ENCODE peak calls at places on chromosomes 6 and 20, in ten cellular contexts. I is Jurkat, Clone E6-1; H is CD8-positive, alpha-beta memory T cell; N is cardiac fibroblast; B is psoas muscle; Z is brain microvascular endothelial cell; U is H7; Y is GM23338; D is adipocyte; T is GM23248. R is an unnamed sample.

GRCh38 chr6:62998022-62998421 is 213.2 kb upstream of the FKBP1C start:
- DNase-seq in I (no peak), H (no peak), N (no peak), B (no peak), Z (no peak), U (no peak), Y (no peak), D (no peak), T (no peak), R (no peak)

GRCh38 chr20:24987244-24987643 is 5.3 kb downstream of the APMAP start:
- DNase-seq in I (no peak), H (no peak), N (no peak), B (no peak), Z (no peak), U (no peak), Y (no peak), D (no peak), T (peak), R (peak)

GRCh38 chr6:69719602-69720193 is 77.1 kb downstream of the LMBRD1 start:
- DNase-seq in I (peak), H (no peak), N (peak), B (no peak), Z (peak), U (no peak), Y (peak), D (peak), T (peak), R (no peak)

GRCh38 chr6:157029980-157030690 is 253.0 kb downstream of the ARID1B start:
- DNase-seq in I (no peak), H (no peak), N (no peak), B (no peak), Z (no peak), U (no peak), Y (no peak), D (no peak), T (no peak), R (no peak)

GRCh38 chr6:142195862-142196536 is 48.9 kb downstream of the VTA1 start:
- DNase-seq in I (no peak), H (no peak), N (no peak), B (no peak), Z (no peak), U (no peak), Y (no peak), D (no peak), T (peak), R (no peak)

GRCh38 chr20:24777746-24778145 is 171.3 kb upstream of the CST7 start:
- DNase-seq in I (no peak), H (no peak), N (no peak), B (peak), Z (no peak), U (no peak), Y (no peak), D (no peak), T (peak), R (no peak)

GRCh38 chr6:75819776-75820487 is 70.9 kb downstream of the MYO6 start:
- DNase-seq in I (no peak), H (no peak), N (no peak), B (no peak), Z (no peak), U (no peak), Y (no peak), D (no peak), T (no peak), R (no peak)

GRCh38 chr20:52975024-52975732 is 3.0 kb downstream of the TSHZ2 start:
- DNase-seq in I (no peak), H (no peak), N (peak), B (no peak), Z (no peak), U (no peak), Y (no peak), D (no peak), T (peak), R (no peak)

GRCh38 chr6:140051521-140052455 is 677.3 kb upstream of the CITED2 start:
- DNase-seq in I (no peak), H (no peak), N (peak), B (no peak), Z (peak), U (no peak), Y (no peak), D (peak), T (peak), R (peak)

GRCh38 chr20:20692587-20692986 is 19.9 kb downstream of the RALGAPA2 start:
- DNase-seq in I (no peak), H (no peak), N (no peak), B (no peak), Z (no peak), U (no peak), Y (no peak), D (no peak), T (no peak), R (no peak)

GRCh38 chr20:34921436-34921835 is 34.2 kb downstream of the GSS start:
- DNase-seq in I (no peak), H (no peak), N (no peak), B (no peak), Z (no peak), U (no peak), Y (no peak), D (no peak), T (peak), R (no peak)

GRCh38 chr6:13614126-13614925 is 809 bp upstream of the NOL7 start:
- DNase-seq in I (no peak), H (no peak), N (peak), B (peak), Z (peak), U (peak), Y (peak), D (peak), T (peak), R (peak)

GRCh38 chr20:57595041-57596030 is 24.9 kb downstream of the ZBP1 start:
- DNase-seq in I (no peak), H (no peak), N (no peak), B (peak), Z (no peak), U (no peak), Y (no peak), D (no peak), T (no peak), R (no peak)

GRCh38 chr20:17976305-17976704 is 7.5 kb downstream of the MGME1 start:
- DNase-seq in I (no peak), H (no peak), N (no peak), B (no peak), Z (no peak), U (no peak), Y (no peak), D (no peak), T (no peak), R (no peak)

GRCh38 chr6:6885521-6886088 is 222.2 kb upstream of the RREB1 start:
- DNase-seq in I (no peak), H (no peak), N (no peak), B (peak), Z (no peak), U (peak), Y (no peak), D (no peak), T (no peak), R (no peak)

GRCh38 chr6:170261643-170262480 is 29.0 kb downstream of the DLL1 start:
- DNase-seq in I (no peak), H (no peak), N (no peak), B (no peak), Z (no peak), U (no peak), Y (no peak), D (no peak), T (no peak), R (no peak)

GRCh38 chr20:56428388-56428787 is 16.3 kb downstream of the CASS4 start:
- DNase-seq in I (no peak), H (no peak), N (no peak), B (no peak), Z (no peak), U (no peak), Y (no peak), D (no peak), T (no peak), R (no peak)

GRCh38 chr20:37361336-37361735 is 15.4 kb downstream of the SRC start:
- DNase-seq in I (no peak), H (no peak), N (no peak), B (no peak), Z (no peak), U (peak), Y (no peak), D (no peak), T (no peak), R (no peak)

GRCh38 chr20:44422083-44422482 is 53.6 kb upstream of the TTPAL start:
- DNase-seq in I (no peak), H (no peak), N (no peak), B (no peak), Z (peak), U (no peak), Y (no peak), D (peak), T (peak), R (peak)

GRCh38 chr20:1373614-1374013 is 19.2 kb downstream of the FKBP1A start:
- DNase-seq in I (no peak), H (no peak), N (no peak), B (no peak), Z (no peak), U (no peak), Y (no peak), D (no peak), T (no peak), R (no peak)

GRCh38 chr6:3341467-3341866 is 82.7 kb downstream of the PSMG4 start:
- DNase-seq in I (no peak), H (no peak), N (peak), B (peak), Z (peak), U (no peak), Y (peak), D (peak), T (peak), R (peak)

GRCh38 chr6:3363296-3364025 is 93.4 kb downstream of the SLC22A23 start:
- DNase-seq in I (no peak), H (no peak), N (no peak), B (no peak), Z (no peak), U (no peak), Y (no peak), D (no peak), T (no peak), R (no peak)

GRCh38 chr20:46334423-46334978 is 26.2 kb upstream of the CDH22 start:
- DNase-seq in I (no peak), H (no peak), N (no peak), B (no peak), Z (no peak), U (no peak), Y (no peak), D (no peak), T (no peak), R (no peak)

GRCh38 chr6:159071843-159072769 is 27.3 kb upstream of the TAGAP start:
- DNase-seq in I (no peak), H (no peak), N (no peak), B (no peak), Z (no peak), U (no peak), Y (no peak), D (no peak), T (no peak), R (no peak)

GRCh38 chr6:45816674-45817297 is 198.9 kb downstream of the CLIC5 start:
- DNase-seq in I (no peak), H (no peak), N (no peak), B (no peak), Z (no peak), U (no peak), Y (no peak), D (peak), T (no peak), R (no peak)

GRCh38 chr6:143746202-143747119 is 68.7 kb downstream of the PHACTR2 start:
- DNase-seq in I (no peak), H (no peak), N (no peak), B (no peak), Z (no peak), U (peak), Y (peak), D (no peak), T (no peak), R (no peak)
- H3K4me3 ChIP-seq in I (no peak), H (no peak), N (no peak), B (peak), Z (no peak), U (no peak), Y (peak), D (no peak), T (peak), R (no peak)

GRCh38 chr6:118621799-118622470 is 29.5 kb downstream of the CEP85L start:
- DNase-seq in I (no peak), H (no peak), N (no peak), B (no peak), Z (no peak), U (no peak), Y (no peak), D (no peak), T (no peak), R (no peak)
- H3K4me3 ChIP-seq in I (no peak), H (no peak), N (no peak), B (no peak), Z (no peak), U (no peak), Y (no peak), D (no peak), T (no peak), R (no peak)

DNA sequence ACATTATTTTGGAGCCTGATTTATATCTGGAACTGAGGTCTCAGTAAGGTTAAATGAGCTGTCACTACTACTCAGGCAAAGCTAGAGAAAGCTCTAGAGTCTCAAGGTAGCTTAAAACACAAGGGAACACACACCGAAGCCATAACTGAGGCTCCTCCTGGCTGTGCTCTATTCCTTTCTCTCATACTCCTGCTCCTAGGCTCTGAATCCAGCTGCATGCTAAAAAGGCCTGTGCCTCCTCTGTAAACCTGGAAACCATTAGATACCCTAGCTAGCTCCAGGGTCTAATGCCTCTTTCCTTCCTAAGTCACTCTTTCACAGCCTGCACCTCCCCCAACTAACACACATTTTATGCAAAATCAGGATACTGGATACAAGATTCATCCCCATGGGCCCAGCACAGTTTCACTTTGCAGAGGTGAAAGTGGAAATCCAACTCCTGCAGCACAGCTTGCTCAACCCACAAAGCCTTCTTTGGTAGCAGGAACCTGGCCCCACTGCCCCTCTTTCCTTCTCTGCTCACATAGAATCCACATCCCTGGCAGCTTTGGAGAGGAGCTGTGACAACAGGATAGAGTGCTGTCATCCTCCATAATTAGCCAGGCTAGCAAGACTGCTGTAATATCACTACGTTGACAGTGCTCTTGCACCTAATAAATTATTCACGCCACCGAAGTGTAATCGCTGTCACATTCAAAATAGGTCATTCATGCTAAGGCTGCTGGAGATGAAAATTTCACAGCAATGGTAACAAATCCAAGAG is 16.9 kb downstream of the RIPOR2 start:
- DNase-seq in I (no peak), H (no peak), N (peak), B (peak), Z (no peak), U (no peak), Y (peak), D (no peak), T (no peak), R (no peak)
- H3K4me3 ChIP-seq in I (peak), H (peak), N (no peak), B (peak), Z (no peak), U (no peak), Y (peak), D (no peak), T (no peak), R (no peak)

GRCh38 chr6:43075791-43076092 is 372 bp upstream of the PTK7 start:
- DNase-seq in I (no peak), H (no peak), N (no peak), B (no peak), Z (no peak), U (no peak), Y (no peak), D (no peak), T (no peak), R (no peak)

GRCh38 chr6:43076093-43076927 is at the start of gene PTK7:
- DNase-seq in I (peak), H (no peak), N (peak), B (no peak), Z (peak), U (peak), Y (peak), D (peak), T (peak), R (no peak)

GRCh38 chr6:43078651-43079050 is 2.5 kb downstream of the PTK7 start:
- DNase-seq in I (no peak), H (no peak), N (peak), B (no peak), Z (peak), U (no peak), Y (no peak), D (peak), T (peak), R (peak)

GRCh38 chr6:43076928-43077809 is 1.1 kb downstream of the PTK7 start:
- DNase-seq in I (no peak), H (no peak), N (peak), B (no peak), Z (peak), U (peak), Y (peak), D (peak), T (peak), R (no peak)

GRCh38 chr6:43077981-43078411 is 1.9 kb downstream of the PTK7 start:
- DNase-seq in I (no peak), H (no peak), N (peak), B (no peak), Z (no peak), U (no peak), Y (no peak), D (peak), T (peak), R (no peak)
- H3K4me3 ChIP-seq in I (no peak), H (no peak), N (no peak), B (no peak), Z (peak), U (no peak), Y (peak), D (peak), T (peak), R (peak)

DNA sequence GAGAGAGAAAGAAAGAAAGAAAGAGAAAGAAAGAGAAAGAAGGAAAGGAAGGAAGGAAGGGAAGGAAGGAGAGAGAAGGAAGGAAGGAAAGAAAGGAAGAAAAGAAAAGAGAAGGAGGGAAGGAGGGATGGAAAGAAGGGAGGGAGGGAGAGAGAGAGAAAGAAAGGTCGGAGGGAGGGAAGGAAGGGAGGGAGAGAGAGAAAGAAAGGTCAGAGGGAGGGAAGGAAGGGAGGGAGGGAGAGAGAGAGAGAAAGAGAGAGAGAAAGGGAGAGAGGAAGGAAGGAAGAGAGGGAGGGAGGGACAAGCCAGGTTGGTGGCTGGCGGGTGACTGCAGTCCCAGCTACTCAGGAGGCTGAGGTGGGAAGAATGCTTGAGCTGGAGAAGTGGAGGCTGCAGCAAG is 27.3 kb upstream of the ZNF184 start:
- DNase-seq in I (no peak), H (no peak), N (no peak), B (no peak), Z (no peak), U (no peak), Y (peak), D (no peak), T (no peak), R (no peak)
- H3K4me3 ChIP-seq in I (no peak), H (no peak), N (no peak), B (no peak), Z (no peak), U (peak), Y (peak), D (no peak), T (no peak), R (no peak)

DNA sequence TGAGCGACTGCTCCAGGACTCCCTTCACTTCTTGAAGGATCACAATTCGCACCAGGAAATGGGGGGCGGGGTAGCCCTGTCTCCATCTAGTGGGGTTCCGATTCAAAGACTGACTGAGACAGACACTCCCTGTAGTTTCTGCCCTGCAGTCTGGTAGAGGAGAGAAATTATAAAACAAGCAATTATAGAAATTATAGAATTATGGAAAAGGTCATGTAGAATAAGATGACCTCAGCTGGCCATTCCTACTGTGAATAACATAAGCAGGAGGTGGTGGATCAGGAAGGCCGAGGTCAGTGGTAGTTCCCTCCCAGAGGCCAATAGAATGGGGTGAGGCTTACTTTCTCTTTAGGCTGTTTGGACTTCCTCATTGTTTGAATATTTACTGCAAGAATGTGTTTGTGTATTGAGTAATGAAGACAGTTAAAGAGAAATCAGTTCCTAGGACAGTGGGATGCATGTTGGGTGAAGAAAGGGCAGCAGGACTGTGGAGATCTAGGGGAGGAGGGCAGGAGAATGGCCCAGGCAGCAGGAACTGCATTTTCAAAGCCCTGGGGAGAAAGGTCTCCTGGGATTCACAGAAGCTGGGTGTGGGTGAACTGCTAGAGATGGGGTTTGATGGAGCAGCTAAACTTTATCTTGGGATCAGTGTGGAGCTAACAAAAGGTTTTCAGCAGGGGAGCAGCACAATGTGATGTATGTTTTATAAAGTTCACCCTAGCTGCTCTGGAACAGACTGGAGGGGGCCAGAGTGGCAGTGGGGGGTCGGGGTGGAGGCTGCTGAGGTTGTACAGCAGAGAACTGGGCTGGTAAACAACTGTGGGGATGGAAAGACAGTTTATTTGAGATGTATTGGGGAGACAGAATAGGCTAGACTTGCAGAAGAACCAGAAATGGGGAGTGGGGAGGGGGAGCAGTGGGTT is 2.1 kb downstream of the ZNF341 start:
- DNase-seq in I (no peak), H (no peak), N (peak), B (no peak), Z (peak), U (no peak), Y (peak), D (peak), T (peak), R (peak)
- H3K4me3 ChIP-seq in I (no peak), H (no peak), N (no peak), B (no peak), Z (no peak), U (no peak), Y (no peak), D (peak), T (peak), R (no peak)